ENCODE peak calls at places on chromosome 12, in five cellular contexts. L, B, E, O and H are unnamed samples.

GRCh38 chr12:116280590-116281290 is 3.2 kb upstream of the MED13L start:
- DNase-seq in L (no peak), O (no peak), E (no peak), B (no peak), H (no peak)

GRCh38 chr12:110247340-110248095 is 33.5 kb upstream of the ATP2A2 start:
- DNase-seq in O (no peak), E (no peak), B (no peak), L (no peak), H (peak)

GRCh38 chr12:127381043-127381668 is 885.8 kb upstream of the TMEM132C start:
- DNase-seq in E (peak), L (no peak), O (peak), B (no peak), H (peak)

GRCh38 chr12:106773945-106774807 is at the start of gene RIC8B:
- DNase-seq in L (peak), E (peak), B (peak), O (peak), H (peak)

GRCh38 chr12:130754234-130755001 is 38.3 kb upstream of the RIMBP2 start:
- DNase-seq in O (no peak), B (no peak), L (no peak), E (peak), H (no peak)

GRCh38 chr12:116637589-116638165 is 78.5 kb downstream of the MAP1LC3B2 start:
- DNase-seq in O (no peak), L (no peak), E (no peak), B (no peak), H (no peak)

GRCh38 chr12:76830456-76830855 is 48.4 kb downstream of the CSRP2 start:
- DNase-seq in O (no peak), L (peak), B (no peak), E (no peak), H (no peak)

GRCh38 chr12:123951467-123951866 is 21.2 kb downstream of the CCDC92 start:
- DNase-seq in B (no peak), L (no peak), O (no peak), E (no peak), H (no peak)

GRCh38 chr12:116145451-116145850 is 132.0 kb downstream of the MED13L start:
- DNase-seq in B (no peak), O (no peak), L (no peak), E (no peak), H (no peak)

GRCh38 chr12:67068773-67069450 is 200.2 kb upstream of the CAND1 start:
- DNase-seq in E (peak), L (peak), O (peak), B (no peak), H (peak)

GRCh38 chr12:104687823-104688573 is 231.2 kb downstream of the CHST11 start:
- DNase-seq in E (no peak), O (no peak), L (no peak), B (no peak), H (no peak)

GRCh38 chr12:11581179-11581755 is 68.2 kb upstream of the ETV6 start:
- DNase-seq in E (peak), B (no peak), L (peak), O (peak), H (peak)

GRCh38 chr12:116931665-116932064 is 20.9 kb downstream of the FBXW8 start:
- DNase-seq in B (no peak), L (no peak), O (no peak), E (no peak), H (no peak)

GRCh38 chr12:122190842-122191668 is 8.1 kb downstream of the LRRC43 start:
- DNase-seq in B (peak), L (peak), E (peak), O (peak), H (peak)

GRCh38 chr12:23083267-23083666 is 458.3 kb downstream of the ETNK1 start:
- DNase-seq in E (no peak), L (peak), B (no peak), O (no peak), H (no peak)

GRCh38 chr12:122820838-122821271 is 14.4 kb upstream of the HIP1R start:
- DNase-seq in E (no peak), O (no peak), B (no peak), L (no peak), H (no peak)

GRCh38 chr12:13961983-13962382 is 19.4 kb downstream of the GRIN2B start:
- DNase-seq in O (no peak), E (no peak), B (no peak), L (no peak), H (no peak)

GRCh38 chr12:22653075-22653474 is 28.1 kb downstream of the ETNK1 start:
- DNase-seq in B (no peak), O (no peak), L (peak), E (no peak), H (no peak)

GRCh38 chr12:14442221-14442881 is 76.9 kb downstream of the ATF7IP start:
- DNase-seq in O (no peak), B (no peak), L (no peak), E (no peak), H (no peak)

GRCh38 chr12:12922191-12922616 is 29.8 kb downstream of the GPRC5D start:
- DNase-seq in E (no peak), L (peak), O (no peak), B (no peak), H (peak)
- TF ChIP-seq RCOR1 in E (no peak), L (no peak), O (no peak), B (no peak), H (no peak)

GRCh38 chr12:28908646-28909045 is 240.4 kb upstream of the FAR2 start:
- DNase-seq in L (peak), O (no peak), B (no peak), E (no peak), H (no peak)
- TF ChIP-seq RCOR1 in L (no peak), O (no peak), B (no peak), E (no peak), H (no peak)

GRCh38 chr12:31845613-31846321 is 113.4 kb upstream of the RESF1 start:
- DNase-seq in L (no peak), O (no peak), E (no peak), B (no peak), H (no peak)
- TF ChIP-seq RCOR1 in L (no peak), O (no peak), E (no peak), B (no peak), H (no peak)

GRCh38 chr12:132560831-132561783 is 49.3 kb downstream of the LRCOL1 start:
- DNase-seq in B (peak), O (peak), L (peak), E (peak), H (peak)

GRCh38 chr12:132561784-132562156 is 48.6 kb downstream of the LRCOL1 start:
- DNase-seq in O (peak), E (peak), L (no peak), B (no peak), H (peak)

GRCh38 chr12:132559652-132560420 is 50.5 kb downstream of the LRCOL1 start:
- DNase-seq in B (no peak), E (peak), L (peak), O (peak), H (peak)

GRCh38 chr12:132558861-132559623 is 51.3 kb downstream of the LRCOL1 start:
- DNase-seq in L (no peak), B (no peak), E (no peak), O (no peak), H (no peak)

DNA sequence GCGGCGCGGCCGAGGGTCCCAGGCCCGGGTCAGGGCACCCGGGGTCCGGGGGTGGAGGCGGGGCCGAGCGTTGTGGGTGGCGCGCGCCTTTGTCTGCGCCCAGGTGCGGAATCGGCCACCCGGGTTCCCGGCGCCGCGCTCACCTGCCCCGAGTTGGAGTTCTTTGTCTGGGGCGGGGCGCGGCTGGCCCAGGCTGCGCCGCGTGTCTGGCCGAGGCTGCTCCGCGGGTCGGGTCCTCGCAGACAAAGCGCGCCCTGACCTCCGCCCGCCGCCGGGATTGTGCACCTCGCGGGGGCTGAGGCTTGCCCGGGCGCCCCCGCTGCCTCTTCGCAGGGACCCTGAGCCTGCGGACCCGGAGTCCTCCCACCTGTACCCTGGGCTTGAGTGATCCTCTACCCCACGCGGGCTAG is 50.0 kb downstream of the LRCOL1 start:
- DNase-seq in B (no peak), E (peak), O (peak), L (no peak), H (peak)
- TF ChIP-seq RCOR1 in B (no peak), E (no peak), O (no peak), L (no peak), H (no peak)

DNA sequence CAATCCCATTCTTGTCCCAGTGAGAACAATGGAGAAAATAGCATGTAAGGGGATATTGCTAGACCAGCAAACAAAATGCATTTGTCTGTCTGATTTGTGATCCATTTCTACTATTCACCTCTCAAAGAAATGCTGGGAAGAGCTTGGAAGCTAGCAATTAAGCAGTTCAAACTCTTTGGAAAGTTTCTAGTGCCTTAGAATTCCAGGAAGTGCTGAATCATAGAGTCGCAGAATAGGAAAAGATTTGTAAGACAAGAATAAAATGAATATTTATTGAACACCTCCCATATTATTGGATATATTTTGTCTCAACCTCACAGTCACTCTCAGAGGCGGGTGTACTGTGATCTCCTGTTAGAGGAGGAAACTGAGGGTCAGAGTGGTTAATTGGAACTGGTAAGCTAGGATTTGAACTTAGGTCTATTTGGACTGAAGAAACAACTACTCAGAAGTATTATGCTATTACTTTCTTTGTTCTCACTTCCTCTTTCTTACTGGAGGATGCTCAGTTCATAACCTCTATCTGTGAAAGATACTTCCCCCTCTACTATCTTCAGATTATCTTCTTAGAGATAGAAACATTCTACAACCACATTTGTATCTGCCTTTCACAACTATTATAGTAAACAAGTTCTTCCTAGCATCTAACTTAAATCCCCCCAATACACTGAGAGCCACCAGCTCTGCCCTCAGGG is 64.1 kb downstream of the DRAM1 start:
- DNase-seq in E (no peak), L (no peak), B (no peak), O (no peak), H (no peak)
- TF ChIP-seq RCOR1 in E (no peak), L (no peak), B (no peak), O (no peak), H (no peak)

GRCh38 chr12:57754411-57755193 is at the start of gene MARCHF9:
- DNase-seq in B (no peak), L (no peak), E (peak), O (peak), H (peak)
- TF ChIP-seq RCOR1 in B (no peak), L (no peak), E (peak), O (no peak), H (no peak)

DNA sequence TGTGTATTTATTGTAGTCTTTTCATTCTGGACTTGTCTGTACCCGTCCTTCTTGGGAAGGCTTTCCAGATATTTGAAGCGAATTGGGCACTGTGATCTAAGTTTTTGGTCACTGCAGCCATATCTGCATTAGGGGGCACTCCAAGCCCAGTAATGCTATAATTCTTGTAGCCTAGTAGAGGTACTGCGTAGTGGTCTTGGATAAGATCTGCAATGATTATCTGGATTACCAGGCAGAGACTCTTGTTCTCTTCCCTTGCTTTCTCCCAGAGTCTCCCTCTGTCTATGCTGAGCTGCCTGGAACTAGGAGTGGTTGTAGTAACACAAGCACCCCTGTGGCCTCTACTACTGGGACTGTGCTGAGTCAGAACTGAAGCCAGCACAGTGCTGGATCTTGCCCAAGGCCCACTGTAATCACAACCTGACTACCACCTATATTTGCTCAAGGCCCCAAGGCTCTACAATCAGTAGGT is 30.0 kb downstream of the SLC38A2 start:
- DNase-seq in L (peak), B (no peak), E (no peak), O (no peak), H (no peak)
- TF ChIP-seq RCOR1 in L (no peak), B (no peak), E (no peak), O (no peak), H (no peak)

GRCh38 chr12:30792648-30793499 is 38.1 kb upstream of the CAPRIN2 start:
- DNase-seq in L (peak), O (no peak), E (no peak), B (no peak), H (peak)
- TF ChIP-seq RCOR1 in L (no peak), O (no peak), E (no peak), B (no peak), H (no peak)